ENCODE peak calls at places on chromosomes 1 and 21, in ten cellular contexts. One of them, this sample, is unnamed.

GRCh38 chr1:21779613-21780521 is 3.1 kb downstream of the USP48 start:
- DNase-seq in CD4-positive, alpha-beta T cell: no peak
- DNase-seq in fibroblast of gingiva: no peak
- DNase-seq in activated CD4-positive, alpha-beta T cell treated with anti-CD3 and anti-CD28 coated beads, Interleukin-2, amount 10 ng/mL, durations not matched to agents 7 days and 5 days: peak; percentile 31
- DNase-seq in SK-N-SH: peak; percentile 36
- DNase-seq in tibial nerve: no peak
- DNase-seq in activated gamma-delta T cell treated with anti-CD3 and anti-CD28 coated beads, Interleukin-2, amount 50 U/mL, for 16 hours: no peak
- DNase-seq in NCI-H146: no peak
- DNase-seq in hepatic stellate cell: no peak
- DNase-seq in memory B cell: no peak
- DNase-seq in this sample: no peak

GRCh38 chr1:62187548-62187947 is 7.1 kb upstream of the L1TD1 start:
- DNase-seq in activated gamma-delta T cell treated with anti-CD3 and anti-CD28 coated beads, Interleukin-2, amount 50 U/mL, for 16 hours: no peak
- DNase-seq in NCI-H146: no peak
- DNase-seq in fibroblast of gingiva: no peak
- DNase-seq in SK-N-SH: no peak
- DNase-seq in tibial nerve: no peak
- DNase-seq in CD4-positive, alpha-beta T cell: no peak
- DNase-seq in hepatic stellate cell: no peak
- DNase-seq in activated CD4-positive, alpha-beta T cell treated with anti-CD3 and anti-CD28 coated beads, Interleukin-2, amount 10 ng/mL, durations not matched to agents 7 days and 5 days: no peak
- DNase-seq in memory B cell: no peak
- DNase-seq in this sample: no peak

GRCh38 chr1:55071477-55071876 is 32.1 kb downstream of the PCSK9 start:
- DNase-seq in NCI-H146: peak; percentile 36
- DNase-seq in CD4-positive, alpha-beta T cell: no peak
- DNase-seq in activated CD4-positive, alpha-beta T cell treated with anti-CD3 and anti-CD28 coated beads, Interleukin-2, amount 10 ng/mL, durations not matched to agents 7 days and 5 days: peak; percentile 23
- DNase-seq in SK-N-SH: peak; percentile 53
- DNase-seq in activated gamma-delta T cell treated with anti-CD3 and anti-CD28 coated beads, Interleukin-2, amount 50 U/mL, for 16 hours: no peak
- DNase-seq in memory B cell: no peak
- DNase-seq in tibial nerve: no peak
- DNase-seq in fibroblast of gingiva: peak; percentile 49
- DNase-seq in hepatic stellate cell: peak; percentile 71
- DNase-seq in this sample: no peak

GRCh38 chr1:112508242-112509004 is at the start of gene WNT2B:
- DNase-seq in memory B cell: peak; percentile 42
- DNase-seq in tibial nerve: no peak
- DNase-seq in fibroblast of gingiva: no peak
- DNase-seq in SK-N-SH: peak; percentile 85
- DNase-seq in NCI-H146: peak; percentile 31
- DNase-seq in activated CD4-positive, alpha-beta T cell treated with anti-CD3 and anti-CD28 coated beads, Interleukin-2, amount 10 ng/mL, durations not matched to agents 7 days and 5 days: peak; percentile 49
- DNase-seq in activated gamma-delta T cell treated with anti-CD3 and anti-CD28 coated beads, Interleukin-2, amount 50 U/mL, for 16 hours: peak; percentile 16
- DNase-seq in CD4-positive, alpha-beta T cell: peak; percentile 64
- DNase-seq in hepatic stellate cell: peak; percentile 49
- DNase-seq in this sample: peak; percentile 36

GRCh38 chr1:2546515-2547209 is 9.5 kb upstream of the TNFRSF14 start:
- DNase-seq in activated gamma-delta T cell treated with anti-CD3 and anti-CD28 coated beads, Interleukin-2, amount 50 U/mL, for 16 hours: peak; percentile 61
- DNase-seq in tibial nerve: peak; percentile 81
- DNase-seq in SK-N-SH: peak; percentile 92
- DNase-seq in activated CD4-positive, alpha-beta T cell treated with anti-CD3 and anti-CD28 coated beads, Interleukin-2, amount 10 ng/mL, durations not matched to agents 7 days and 5 days: peak; percentile 93
- DNase-seq in fibroblast of gingiva: peak; percentile 84
- DNase-seq in memory B cell: peak; percentile 69
- DNase-seq in NCI-H146: peak; percentile 93
- DNase-seq in CD4-positive, alpha-beta T cell: peak; percentile 82
- DNase-seq in hepatic stellate cell: peak; percentile 93
- DNase-seq in this sample: peak; percentile 76

GRCh38 chr21:46067505-46068201 is 30.3 kb upstream of the COL6A2 start:
- DNase-seq in fibroblast of gingiva: no peak
- DNase-seq in memory B cell: no peak
- DNase-seq in activated gamma-delta T cell treated with anti-CD3 and anti-CD28 coated beads, Interleukin-2, amount 50 U/mL, for 16 hours: no peak
- DNase-seq in tibial nerve: no peak
- DNase-seq in NCI-H146: no peak
- DNase-seq in activated CD4-positive, alpha-beta T cell treated with anti-CD3 and anti-CD28 coated beads, Interleukin-2, amount 10 ng/mL, durations not matched to agents 7 days and 5 days: no peak
- DNase-seq in hepatic stellate cell: no peak
- DNase-seq in CD4-positive, alpha-beta T cell: no peak
- DNase-seq in SK-N-SH: no peak
- DNase-seq in this sample: peak; percentile 34

GRCh38 chr21:42199488-42200463 is 19.2 kb upstream of the ABCG1 start:
- DNase-seq in memory B cell: peak; percentile 28
- DNase-seq in CD4-positive, alpha-beta T cell: no peak
- DNase-seq in NCI-H146: peak; percentile 3
- DNase-seq in activated gamma-delta T cell treated with anti-CD3 and anti-CD28 coated beads, Interleukin-2, amount 50 U/mL, for 16 hours: no peak
- DNase-seq in fibroblast of gingiva: peak; percentile 47
- DNase-seq in tibial nerve: no peak
- DNase-seq in hepatic stellate cell: no peak
- DNase-seq in activated CD4-positive, alpha-beta T cell treated with anti-CD3 and anti-CD28 coated beads, Interleukin-2, amount 10 ng/mL, durations not matched to agents 7 days and 5 days: peak; percentile 29
- DNase-seq in SK-N-SH: no peak
- DNase-seq in this sample: peak; percentile 55

GRCh38 chr1:231750296-231750695 is 123.7 kb downstream of the DISC1 start:
- DNase-seq in fibroblast of gingiva: no peak
- DNase-seq in activated gamma-delta T cell treated with anti-CD3 and anti-CD28 coated beads, Interleukin-2, amount 50 U/mL, for 16 hours: no peak
- DNase-seq in memory B cell: no peak
- DNase-seq in CD4-positive, alpha-beta T cell: no peak
- DNase-seq in SK-N-SH: no peak
- DNase-seq in tibial nerve: no peak
- DNase-seq in NCI-H146: no peak
- DNase-seq in hepatic stellate cell: no peak
- DNase-seq in activated CD4-positive, alpha-beta T cell treated with anti-CD3 and anti-CD28 coated beads, Interleukin-2, amount 10 ng/mL, durations not matched to agents 7 days and 5 days: no peak
- DNase-seq in this sample: no peak